ENCODE peak calls at places on chromosome 17, in four cellular contexts. F is cardiac muscle cell, N is AG09309, D is bronchial epithelial cell. Q is an unnamed sample.

GRCh38 chr17:36858119-36859002 is 78.9 kb upstream of the LHX1 start:
- DNase-seq in N (no peak), D (peak), F (no peak), Q (no peak)

GRCh38 chr17:57997085-57997809 is 9.2 kb upstream of the VEZF1 start:
- DNase-seq in D (no peak), F (no peak), N (no peak), Q (no peak)

GRCh38 chr17:43540821-43541674 is 5.1 kb downstream of the ETV4 start:
- DNase-seq in F (no peak), N (no peak), D (no peak), Q (no peak)

GRCh38 chr17:73710095-73710592 is 65.9 kb upstream of the SDK2 start:
- DNase-seq in N (no peak), D (peak), F (peak), Q (no peak)

GRCh38 chr17:73493212-73493814 is 150.9 kb downstream of the SDK2 start:
- DNase-seq in F (no peak), D (no peak), N (no peak), Q (no peak)

GRCh38 chr17:66373944-66374817 is 71.8 kb downstream of the PRKCA start:
- DNase-seq in F (peak), N (no peak), D (no peak), Q (no peak)

GRCh38 chr17:76368545-76368944 is 14.8 kb upstream of the PRPSAP1 start:
- DNase-seq in D (no peak), F (no peak), N (no peak), Q (no peak)

GRCh38 chr17:9890124-9890523 is 14.9 kb downstream of the RCVRN start:
- DNase-seq in D (no peak), F (peak), N (no peak), Q (no peak)

GRCh38 chr17:79837888-79838540 is 1.2 kb downstream of the CBX4 start:
- DNase-seq in D (no peak), N (no peak), F (no peak), Q (no peak)

GRCh38 chr17:51653902-51654301 is 393.6 kb downstream of the UTP18 start:
- DNase-seq in F (no peak), D (no peak), N (no peak), Q (no peak)

GRCh38 chr17:81928497-81929252 is 1.1 kb upstream of the MAFG start:
- DNase-seq in F (no peak), D (no peak), N (no peak), Q (no peak)

GRCh38 chr17:81123052-81124048 is 42.0 kb upstream of the PVALEF start:
- DNase-seq in N (no peak), D (no peak), F (no peak), Q (no peak)

GRCh38 chr17:43868236-43868994 is 21.4 kb downstream of the CD300LG start:
- DNase-seq in N (no peak), F (no peak), D (no peak), Q (no peak)

GRCh38 chr17:31388770-31389672 is 2.5 kb upstream of the RAB11FIP4 start:
- DNase-seq in F (peak), N (no peak), D (no peak), Q (no peak)

GRCh38 chr17:34569591-34569990 is 9.8 kb upstream of the TMEM132E start:
- DNase-seq in N (no peak), D (no peak), F (no peak), Q (no peak)

GRCh38 chr17:44998646-44999045 is 30.5 kb upstream of the C1QL1 start:
- DNase-seq in N (no peak), D (no peak), F (no peak), Q (no peak)

GRCh38 chr17:1431631-1432104 is 24.4 kb downstream of the CRK start:
- DNase-seq in D (no peak), F (no peak), N (no peak), Q (no peak)

GRCh38 chr17:46154151-46154816 is 38.9 kb downstream of the KANSL1 start:
- DNase-seq in D (peak), N (no peak), F (no peak), Q (no peak)

GRCh38 chr17:82031885-82032627 is 578 bp downstream of the RAC3 start:
- DNase-seq in D (peak), F (peak), N (no peak), Q (no peak)

GRCh38 chr17:43900858-43901754 is 6.2 kb downstream of the MPP2 start:
- DNase-seq in F (no peak), N (no peak), D (no peak), Q (no peak)

GRCh38 chr17:81448960-81449359 is 53.7 kb downstream of the BAHCC1 start:
- DNase-seq in N (no peak), F (no peak), D (no peak), Q (no peak)

GRCh38 chr17:65750678-65751077 is 189.2 kb upstream of the AXIN2 start:
- DNase-seq in F (peak), D (peak), N (peak), Q (peak)

GRCh38 chr17:63930951-63931575 is 1.1 kb downstream of the CD79B start:
- DNase-seq in N (no peak), D (no peak), F (no peak), Q (no peak)

GRCh38 chr17:77420804-77421634 is 280.2 kb downstream of the SEC14L1 start:
- DNase-seq in N (no peak), D (peak), F (peak), Q (peak)

GRCh38 chr17:10779607-10780006 is 24.3 kb downstream of the TMEM238L start:
- DNase-seq in N (no peak), D (no peak), F (no peak), Q (no peak)

GRCh38 chr17:8818047-8818446 is 18.9 kb upstream of the MFSD6L start:
- DNase-seq in N (no peak), F (no peak), D (no peak), Q (no peak)

GRCh38 chr17:40326014-40326831 is 17.2 kb downstream of the RARA start:
- DNase-seq in F (no peak), D (no peak), N (no peak), Q (no peak)

GRCh38 chr17:59367657-59368045 is 36.2 kb downstream of the YPEL2 start:
- DNase-seq in D (peak), N (no peak), F (no peak), Q (no peak)

GRCh38 chr17:48589831-48590602 is at the start of gene HOXB3:
- DNase-seq in F (no peak), N (no peak), D (no peak), Q (no peak)

GRCh38 chr17:80961516-80961915 is 30.1 kb upstream of the CHMP6 start:
- DNase-seq in F (no peak), D (no peak), N (no peak), Q (no peak)

GRCh38 chr17:40726919-40727318 is 23.4 kb upstream of the KRT24 start:
- DNase-seq in D (peak), F (no peak), N (no peak), Q (no peak)

GRCh38 chr17:40528692-40529417 is 27.4 kb upstream of the TNS4 start:
- DNase-seq in N (no peak), D (no peak), F (no peak), Q (no peak)

GRCh38 chr17:71757156-71757555 is 363.7 kb upstream of the SOX9 start:
- DNase-seq in N (no peak), D (no peak), F (no peak), Q (no peak)

GRCh38 chr17:82836823-82837357 is 2.9 kb downstream of the ZNF750 start:
- DNase-seq in F (no peak), N (no peak), D (peak), Q (no peak)

GRCh38 chr17:34990921-34991365 is 10.6 kb downstream of the LIG3 start:
- DNase-seq in N (no peak), F (no peak), D (no peak), Q (peak)

GRCh38 chr17:7579001-7579838 is at the start of gene CD68:
- DNase-seq in N (peak), D (peak), F (peak), Q (peak)

GRCh38 chr17:58195518-58196123 is 3.1 kb downstream of the EPX start:
- DNase-seq in D (no peak), N (no peak), F (no peak), Q (no peak)

DNA sequence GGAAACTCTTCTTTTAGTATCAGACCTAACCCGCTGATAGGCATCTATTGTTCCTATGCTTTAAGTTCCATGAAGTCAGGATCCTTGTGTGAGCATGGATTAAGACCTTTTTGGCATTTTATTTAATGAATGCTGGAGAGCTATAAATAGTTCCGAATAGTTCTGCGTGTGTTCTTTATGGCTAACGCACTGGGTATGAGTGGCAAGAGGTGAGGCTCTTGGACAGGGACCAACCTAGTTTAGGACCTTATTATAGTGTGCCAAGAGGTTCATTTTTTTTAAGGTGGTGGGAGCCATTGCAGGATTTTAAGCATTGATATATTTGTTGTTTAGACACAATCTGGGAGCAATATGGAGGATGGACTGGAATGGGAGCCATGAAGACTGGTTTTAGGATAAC is 71.8 kb downstream of the KPNA2 start:
- DNase-seq in D (no peak), F (no peak), N (no peak), Q (no peak)
- TF ChIP-seq CTCF in D (no peak), F (no peak), N (no peak), Q (no peak)

GRCh38 chr17:61349350-61349749 is 50.3 kb upstream of the TBX2 start:
- DNase-seq in D (no peak), N (no peak), F (peak), Q (no peak)
- TF ChIP-seq CTCF in D (no peak), N (peak), F (peak), Q (peak)

DNA sequence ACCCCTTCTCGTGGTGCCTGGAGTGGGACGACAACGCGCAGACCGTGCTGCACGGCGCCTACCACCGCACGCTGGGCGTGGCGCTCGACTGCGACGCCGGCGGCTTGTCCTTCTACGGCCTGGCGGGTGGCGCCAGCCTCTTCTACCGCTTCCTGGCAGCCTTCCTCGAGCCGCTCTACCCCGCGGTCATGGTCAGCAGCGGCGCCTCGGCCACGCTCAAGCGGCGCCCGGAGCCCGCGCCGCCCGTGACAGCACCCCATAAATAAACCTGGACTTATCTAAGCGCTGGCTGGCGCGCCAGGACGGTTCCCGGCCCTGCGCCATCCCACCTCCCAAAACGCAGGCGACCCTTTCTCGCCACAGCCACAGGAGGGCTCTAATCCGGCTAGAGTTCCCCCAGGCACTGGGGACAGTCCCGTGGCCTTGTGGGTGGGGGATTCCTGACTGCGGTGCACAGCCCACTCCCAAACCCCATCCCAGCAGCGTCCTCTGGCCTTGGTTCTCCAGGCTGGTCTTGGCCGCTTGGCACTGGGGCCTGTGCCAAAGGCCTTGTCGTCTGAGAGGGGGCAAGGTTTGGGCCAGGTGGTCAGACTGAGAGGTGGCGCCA is 10.2 kb upstream of the SLC16A5 start:
- DNase-seq in F (no peak), N (no peak), D (no peak), Q (no peak)
- TF ChIP-seq CTCF in F (no peak), N (no peak), D (peak), Q (no peak)

GRCh38 chr17:29034510-29034909 is 8.4 kb upstream of the PIPOX start:
- DNase-seq in D (no peak), N (no peak), F (no peak), Q (no peak)

GRCh38 chr17:29038511-29039300 is 4.2 kb upstream of the PIPOX start:
- DNase-seq in N (no peak), D (peak), F (no peak), Q (no peak)

GRCh38 chr17:29037739-29038465 is 5.0 kb upstream of the PIPOX start:
- DNase-seq in N (no peak), D (no peak), F (no peak), Q (no peak)

GRCh38 chr17:29039764-29040598 is 3.0 kb upstream of the PIPOX start:
- DNase-seq in D (peak), N (peak), F (no peak), Q (peak)

GRCh38 chr17:29036584-29036983 is 6.4 kb upstream of the PIPOX start:
- DNase-seq in F (no peak), N (no peak), D (no peak), Q (no peak)
- TF ChIP-seq CTCF in F (no peak), N (peak), D (no peak), Q (no peak)

GRCh38 chr17:17384291-17384615 is 81.1 kb downstream of the NT5M start:
- DNase-seq in F (no peak), D (no peak), N (no peak), Q (no peak)
- TF ChIP-seq CTCF in F (no peak), D (no peak), N (no peak), Q (no peak)

GRCh38 chr17:70555723-70556122 is 386.4 kb downstream of the KCNJ2 start:
- DNase-seq in N (no peak), D (no peak), F (no peak), Q (no peak)
- TF ChIP-seq CTCF in N (no peak), D (no peak), F (no peak), Q (no peak)

GRCh38 chr17:78745407-78746088 is 36.5 kb downstream of the CYTH1 start:
- DNase-seq in N (no peak), F (peak), D (no peak), Q (no peak)
- TF ChIP-seq CTCF in N (peak), F (peak), D (peak), Q (peak)

GRCh38 chr17:68535903-68536302 is 23.7 kb downstream of the PRKAR1A start:
- DNase-seq in D (no peak), N (no peak), F (no peak), Q (no peak)

GRCh38 chr17:68542698-68543463 is 30.7 kb downstream of the PRKAR1A start:
- DNase-seq in D (peak), N (no peak), F (no peak), Q (no peak)

GRCh38 chr17:68541816-68542215 is 29.6 kb downstream of the PRKAR1A start:
- DNase-seq in N (no peak), D (no peak), F (no peak), Q (no peak)

GRCh38 chr17:68540981-68541380 is 28.8 kb downstream of the PRKAR1A start:
- DNase-seq in N (no peak), D (no peak), F (no peak), Q (no peak)

DNA sequence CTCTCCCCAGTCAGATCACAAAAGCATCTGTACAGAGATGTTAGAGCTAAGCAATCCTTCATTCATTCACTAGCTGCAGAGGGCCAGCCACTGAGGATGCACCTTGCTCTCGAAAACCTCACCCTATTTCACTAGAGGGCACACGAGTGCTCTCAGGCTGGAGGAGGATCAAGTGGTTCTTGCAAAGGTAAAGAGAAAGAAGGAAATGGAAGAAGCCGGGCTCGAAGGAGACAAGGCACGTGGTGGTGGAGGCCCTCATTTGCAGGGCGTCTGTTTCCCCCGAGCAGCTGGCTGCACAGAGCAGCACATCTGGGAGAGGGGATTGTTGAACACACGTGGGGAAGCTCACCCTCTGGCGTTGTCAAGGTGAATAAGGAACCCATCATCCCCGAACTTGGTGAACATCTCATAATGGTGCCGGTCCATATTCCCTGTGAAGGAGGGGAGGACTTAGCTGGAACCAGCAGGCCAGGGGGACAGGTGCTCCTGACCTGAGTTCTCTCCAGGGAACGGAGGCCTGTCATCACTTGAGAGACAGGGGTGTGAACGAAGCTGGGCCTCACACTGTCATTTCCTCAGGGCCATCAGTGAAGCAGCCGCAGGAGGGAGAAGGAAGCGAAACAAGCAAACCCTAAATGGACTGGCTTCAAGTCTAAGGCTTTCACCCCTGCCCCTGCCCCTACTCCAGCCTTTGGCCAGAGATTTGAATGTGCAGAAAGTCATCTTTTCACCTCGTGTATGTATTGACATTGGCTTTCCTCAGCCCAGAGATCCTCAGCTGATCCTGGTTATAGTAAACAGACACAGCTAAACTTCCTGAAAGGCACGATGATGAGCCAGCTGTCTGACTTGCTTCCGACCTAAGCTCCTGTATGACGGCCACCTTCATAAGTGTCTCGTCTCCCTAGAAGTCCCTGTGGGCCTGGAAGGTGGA is 27.6 kb downstream of the PRKAR1A start:
- DNase-seq in N (no peak), F (peak), D (peak), Q (no peak)
- TF ChIP-seq CTCF in N (peak), F (peak), D (peak), Q (peak)

GRCh38 chr17:75067856-75068255 is 19.9 kb upstream of the SLC16A5 start:
- DNase-seq in N (no peak), F (no peak), D (no peak), Q (no peak)

GRCh38 chr17:75065562-75066151 is 18.6 kb downstream of the KCTD2 start:
- DNase-seq in D (no peak), F (no peak), N (no peak), Q (no peak)

GRCh38 chr17:75073618-75074047 is 14.1 kb upstream of the SLC16A5 start:
- DNase-seq in F (no peak), N (peak), D (no peak), Q (no peak)

GRCh38 chr17:75068750-75069149 is 19.0 kb upstream of the SLC16A5 start:
- DNase-seq in D (no peak), N (no peak), F (no peak), Q (no peak)

GRCh38 chr17:75069783-75070182 is 18.0 kb upstream of the SLC16A5 start:
- DNase-seq in N (no peak), F (no peak), D (peak), Q (no peak)
- TF ChIP-seq CTCF in N (peak), F (no peak), D (peak), Q (peak)